ENCODE peak calls at places on chromosome 13, in seven cellular contexts. One of them, this sample, is unnamed.
A peak's percentile ranks its signal among the peaks of the same experiment; 100 is the strongest.

GRCh38 chr13:23619073-23619855 is 49.1 kb downstream of the TNFRSF19 start:
- DNase-seq in PC-3: no peak
- DNase-seq in GM23248: peak; percentile 24
- DNase-seq in hepatocyte: no peak
- DNase-seq in MM.1S: no peak
- DNase-seq in GM23338: no peak
- DNase-seq in HCT116: no peak
- DNase-seq in this sample: no peak

GRCh38 chr13:41017153-41017552 is 2.0 kb downstream of the ELF1 start:
- DNase-seq in PC-3: no peak
- DNase-seq in GM23248: no peak
- DNase-seq in hepatocyte: peak; percentile 26
- DNase-seq in MM.1S: peak; percentile 36
- DNase-seq in GM23338: no peak
- DNase-seq in HCT116: no peak
- DNase-seq in this sample: no peak

GRCh38 chr13:53137777-53138176 is 109.2 kb downstream of the OLFM4 start:
- DNase-seq in PC-3: peak; percentile 4
- DNase-seq in GM23248: peak; percentile 80
- DNase-seq in hepatocyte: peak; percentile 63
- DNase-seq in MM.1S: no peak
- DNase-seq in GM23338: no peak
- DNase-seq in HCT116: no peak
- DNase-seq in this sample: no peak

GRCh38 chr13:20860844-20861243 is 41.7 kb downstream of the XPO4 start:
- DNase-seq in PC-3: no peak
- DNase-seq in GM23248: no peak
- DNase-seq in hepatocyte: no peak
- DNase-seq in MM.1S: no peak
- DNase-seq in GM23338: no peak
- DNase-seq in HCT116: no peak
- DNase-seq in this sample: no peak

GRCh38 chr13:92175330-92175729 is 776.9 kb downstream of the GPC5 start:
- DNase-seq in PC-3: peak; percentile 43
- DNase-seq in GM23248: peak; percentile 56
- DNase-seq in hepatocyte: peak; percentile 81
- DNase-seq in MM.1S: peak; percentile 74
- DNase-seq in GM23338: peak; percentile 67
- DNase-seq in HCT116: no peak
- DNase-seq in this sample: no peak

GRCh38 chr13:33862006-33862405 is 44.1 kb downstream of the RFC3 start:
- DNase-seq in PC-3: no peak
- DNase-seq in GM23248: no peak
- DNase-seq in hepatocyte: no peak
- DNase-seq in MM.1S: no peak
- DNase-seq in GM23338: no peak
- DNase-seq in HCT116: no peak
- DNase-seq in this sample: no peak

GRCh38 chr13:54511356-54511755 is 1482.7 kb downstream of the OLFM4 start:
- DNase-seq in PC-3: no peak
- DNase-seq in GM23248: no peak
- DNase-seq in hepatocyte: peak; percentile 7
- DNase-seq in MM.1S: no peak
- DNase-seq in GM23338: peak; percentile 9
- DNase-seq in HCT116: no peak
- DNase-seq in this sample: no peak

GRCh38 chr13:99976502-99977115 is 5.0 kb upstream of the ZIC2 start:
- DNase-seq in PC-3: no peak
- DNase-seq in GM23248: no peak
- DNase-seq in hepatocyte: no peak
- DNase-seq in MM.1S: no peak
- DNase-seq in GM23338: no peak
- DNase-seq in HCT116: no peak
- DNase-seq in this sample: no peak

GRCh38 chr13:98972627-98973026 is 5.2 kb downstream of the DOCK9 start:
- DNase-seq in PC-3: peak; percentile 78
- DNase-seq in GM23248: peak; percentile 57
- DNase-seq in hepatocyte: no peak
- DNase-seq in MM.1S: no peak
- DNase-seq in GM23338: no peak
- DNase-seq in HCT116: peak; percentile 78
- DNase-seq in this sample: peak; percentile 99

GRCh38 chr13:100436099-100436498 is 152.5 kb downstream of the GGACT start:
- DNase-seq in PC-3: no peak
- DNase-seq in GM23248: no peak
- DNase-seq in hepatocyte: no peak
- DNase-seq in MM.1S: no peak
- DNase-seq in GM23338: no peak
- DNase-seq in HCT116: no peak
- DNase-seq in this sample: no peak

GRCh38 chr13:38620876-38621275 is 66.0 kb upstream of the FREM2 start:
- DNase-seq in PC-3: no peak
- DNase-seq in GM23248: no peak
- DNase-seq in hepatocyte: no peak
- DNase-seq in MM.1S: no peak
- DNase-seq in GM23338: no peak
- DNase-seq in HCT116: no peak
- DNase-seq in this sample: no peak

GRCh38 chr13:33275916-33276315 is 9.6 kb downstream of the STARD13 start:
- DNase-seq in PC-3: no peak
- DNase-seq in GM23248: peak; percentile 71
- DNase-seq in hepatocyte: no peak
- DNase-seq in MM.1S: no peak
- DNase-seq in GM23338: no peak
- DNase-seq in HCT116: no peak
- DNase-seq in this sample: no peak

GRCh38 chr13:76928456-76928855 is 19.9 kb upstream of the ACOD1 start:
- DNase-seq in PC-3: no peak
- DNase-seq in GM23248: peak; percentile 29
- DNase-seq in hepatocyte: peak; percentile 25
- DNase-seq in MM.1S: no peak
- DNase-seq in GM23338: no peak
- DNase-seq in HCT116: no peak
- DNase-seq in this sample: no peak

GRCh38 chr13:109789262-109789661 is 2.9 kb upstream of the IRS2 start:
- DNase-seq in PC-3: no peak
- DNase-seq in GM23248: no peak
- DNase-seq in hepatocyte: no peak
- DNase-seq in MM.1S: no peak
- DNase-seq in GM23338: no peak
- DNase-seq in HCT116: no peak
- DNase-seq in this sample: no peak

GRCh38 chr13:44050450-44051063 is 170.9 kb downstream of the LACC1 start:
- DNase-seq in PC-3: peak; percentile 62
- DNase-seq in GM23248: peak; percentile 62
- DNase-seq in hepatocyte: peak; percentile 30
- DNase-seq in MM.1S: peak; percentile 13
- DNase-seq in GM23338: peak; percentile 30
- DNase-seq in HCT116: peak; percentile 32
- DNase-seq in this sample: no peak

GRCh38 chr13:35470671-35471465 is 5.6 kb downstream of the MAB21L1 start:
- DNase-seq in PC-3: no peak
- DNase-seq in GM23248: peak; percentile 88
- DNase-seq in hepatocyte: peak; percentile 64
- DNase-seq in MM.1S: no peak
- DNase-seq in GM23338: peak; percentile 87
- DNase-seq in HCT116: no peak
- DNase-seq in this sample: peak; percentile 17

GRCh38 chr13:93279982-93280381 is 53.4 kb downstream of the GPC6 start:
- DNase-seq in PC-3: no peak
- DNase-seq in GM23248: no peak
- DNase-seq in hepatocyte: no peak
- DNase-seq in MM.1S: peak; percentile 16
- DNase-seq in GM23338: peak; percentile 28
- DNase-seq in HCT116: no peak
- DNase-seq in this sample: no peak

GRCh38 chr13:59318320-59318930 is 845.3 kb downstream of the DIAPH3 start:
- DNase-seq in PC-3: peak; percentile 65
- DNase-seq in GM23248: peak; percentile 61
- DNase-seq in hepatocyte: peak; percentile 87
- DNase-seq in MM.1S: peak; percentile 54
- DNase-seq in GM23338: peak; percentile 94
- DNase-seq in HCT116: peak; percentile 2
- DNase-seq in this sample: no peak

GRCh38 chr13:28531195-28531955 is 36.4 kb upstream of the FLT1 start:
- DNase-seq in PC-3: peak; percentile 8
- DNase-seq in GM23248: peak; percentile 64
- DNase-seq in hepatocyte: peak; percentile 44
- DNase-seq in MM.1S: no peak
- DNase-seq in GM23338: peak; percentile 89
- DNase-seq in HCT116: no peak
- DNase-seq in this sample: no peak

GRCh38 chr13:36965767-36966166 is 33.4 kb downstream of the ALG5 start:
- DNase-seq in PC-3: peak; percentile 85
- DNase-seq in GM23248: peak; percentile 93
- DNase-seq in hepatocyte: no peak
- DNase-seq in MM.1S: no peak
- DNase-seq in GM23338: no peak
- DNase-seq in HCT116: peak; percentile 15
- DNase-seq in this sample: peak; percentile 55

GRCh38 chr13:110957181-110957884 is 42.5 kb upstream of the ANKRD10 start:
- DNase-seq in PC-3: peak; percentile 24
- DNase-seq in GM23248: peak; percentile 38
- DNase-seq in hepatocyte: no peak
- DNase-seq in MM.1S: no peak
- DNase-seq in GM23338: peak; percentile 63
- DNase-seq in HCT116: peak; percentile 69
- DNase-seq in this sample: no peak

GRCh38 chr13:98214707-98215106 is 37.6 kb upstream of the RNF113B start:
- DNase-seq in PC-3: peak; percentile 84
- DNase-seq in GM23248: no peak
- DNase-seq in hepatocyte: peak; percentile 13
- DNase-seq in MM.1S: no peak
- DNase-seq in GM23338: no peak
- DNase-seq in HCT116: peak; percentile 6
- DNase-seq in this sample: peak; percentile 96

DNA sequence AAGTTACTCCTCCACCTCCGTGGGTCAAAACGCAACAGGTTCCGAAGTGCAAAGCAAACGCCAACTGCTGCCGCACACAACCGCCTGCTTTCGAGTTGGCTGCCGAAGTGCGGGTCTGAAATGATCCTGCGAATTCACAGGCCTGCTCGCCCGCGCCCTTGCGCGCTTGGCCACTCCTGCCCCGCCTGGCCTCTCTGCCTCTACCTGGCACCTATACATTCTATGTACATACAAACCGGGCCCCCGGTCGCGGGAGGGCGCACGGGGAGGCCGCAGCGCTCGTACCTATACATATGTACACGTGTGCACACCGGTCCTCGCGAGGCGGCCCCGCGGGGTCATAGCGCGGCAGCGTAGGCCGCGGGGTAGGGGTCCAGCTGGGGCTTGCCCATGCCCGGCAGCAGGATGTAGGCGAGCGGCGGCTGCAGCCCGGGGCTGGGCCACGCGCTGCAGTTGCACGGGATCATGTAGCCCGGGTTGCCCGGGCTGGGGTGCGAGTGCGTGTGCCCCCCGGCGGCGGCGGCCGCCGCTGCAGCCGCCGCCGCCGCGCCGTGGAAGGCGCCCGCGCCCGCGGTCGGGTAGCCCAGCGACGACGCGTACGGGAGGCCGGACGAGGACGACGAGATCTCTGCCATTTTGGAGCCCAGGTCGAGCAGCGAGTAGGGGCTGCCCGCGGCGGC is 1.3 kb downstream of the SOX21 start:
- DNase-seq in PC-3: peak; percentile 59
- DNase-seq in GM23248: peak; percentile 27
- DNase-seq in hepatocyte: peak; percentile 43
- DNase-seq in MM.1S: peak; percentile 35
- DNase-seq in GM23338: peak; percentile 62
- DNase-seq in HCT116: no peak
- DNase-seq in this sample: no peak
- TF ChIP-seq EZH2 in PC-3: no peak
- TF ChIP-seq EZH2 in GM23248: peak; percentile 85
- TF ChIP-seq EZH2 in hepatocyte: peak; percentile 1
- TF ChIP-seq EZH2 in MM.1S: no peak
- TF ChIP-seq EZH2 in GM23338: peak; percentile 69
- TF ChIP-seq EZH2 in HCT116: no peak
- TF ChIP-seq EZH2 in this sample: no peak

GRCh38 chr13:30103161-30103858 is 204.0 kb downstream of the KATNAL1 start:
- DNase-seq in PC-3: no peak
- DNase-seq in GM23248: no peak
- DNase-seq in hepatocyte: no peak
- DNase-seq in MM.1S: no peak
- DNase-seq in GM23338: no peak
- DNase-seq in HCT116: no peak
- DNase-seq in this sample: no peak

GRCh38 chr13:30107126-30107525 is 200.2 kb downstream of the KATNAL1 start:
- DNase-seq in PC-3: no peak
- DNase-seq in GM23248: no peak
- DNase-seq in hepatocyte: no peak
- DNase-seq in MM.1S: no peak
- DNase-seq in GM23338: no peak
- DNase-seq in HCT116: no peak
- DNase-seq in this sample: no peak

GRCh38 chr13:30108216-30108912 is 199.0 kb downstream of the KATNAL1 start:
- DNase-seq in PC-3: no peak
- DNase-seq in GM23248: no peak
- DNase-seq in hepatocyte: no peak
- DNase-seq in MM.1S: no peak
- DNase-seq in GM23338: no peak
- DNase-seq in HCT116: no peak
- DNase-seq in this sample: no peak

GRCh38 chr13:30107536-30108136 is 199.7 kb downstream of the KATNAL1 start:
- DNase-seq in PC-3: peak; percentile 55
- DNase-seq in GM23248: peak; percentile 83
- DNase-seq in hepatocyte: no peak
- DNase-seq in MM.1S: no peak
- DNase-seq in GM23338: no peak
- DNase-seq in HCT116: no peak
- DNase-seq in this sample: no peak

GRCh38 chr13:30105381-30105780 is 202.0 kb downstream of the KATNAL1 start:
- DNase-seq in PC-3: no peak
- DNase-seq in GM23248: no peak
- DNase-seq in hepatocyte: peak; percentile 53
- DNase-seq in MM.1S: no peak
- DNase-seq in GM23338: peak; percentile 41
- DNase-seq in HCT116: no peak
- DNase-seq in this sample: no peak
- H3K9me2 ChIP-seq in PC-3: no peaks in the 10 kb centered on the region
- H3K9me2 ChIP-seq in GM23248: no peaks in the 10 kb centered on the region
- H3K9me2 ChIP-seq in hepatocyte: no peaks in the 10 kb centered on the region
- H3K9me2 ChIP-seq in MM.1S: no peaks in the 10 kb centered on the region
- H3K9me2 ChIP-seq in GM23338: no peaks in the 10 kb centered on the region
- H3K9me2 ChIP-seq in HCT116: no peaks in the 10 kb centered on the region
- H3K9me2 ChIP-seq in this sample: no peaks in the 10 kb centered on the region

DNA sequence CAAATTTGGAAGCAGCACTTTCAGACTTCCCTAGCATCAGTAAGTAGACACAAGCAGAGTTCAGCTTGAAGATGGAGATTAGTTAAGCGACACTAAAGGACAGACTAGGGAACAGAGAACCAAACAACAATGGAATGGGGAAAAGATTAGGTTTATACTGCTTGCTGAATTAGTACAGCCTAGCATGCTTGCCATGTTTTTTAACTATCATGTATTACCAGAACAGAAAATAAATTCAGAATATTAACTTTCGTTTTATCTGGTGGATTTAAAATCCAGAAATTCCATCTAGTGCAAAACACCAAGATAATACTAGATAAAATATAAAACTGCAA is 451.5 kb upstream of the SLC10A2 start:
- DNase-seq in PC-3: no peak
- DNase-seq in GM23248: no peak
- DNase-seq in hepatocyte: no peak
- DNase-seq in MM.1S: no peak
- DNase-seq in GM23338: no peak
- DNase-seq in HCT116: no peak
- DNase-seq in this sample: no peak
- TF ChIP-seq EZH2 in PC-3: no peak
- TF ChIP-seq EZH2 in GM23248: no peak
- TF ChIP-seq EZH2 in hepatocyte: no peak
- TF ChIP-seq EZH2 in MM.1S: no peak
- TF ChIP-seq EZH2 in GM23338: no peak
- TF ChIP-seq EZH2 in HCT116: no peak
- TF ChIP-seq EZH2 in this sample: no peak

GRCh38 chr13:51837016-51837415 is 8.0 kb downstream of the TMEM272 start:
- DNase-seq in PC-3: no peak
- DNase-seq in GM23248: no peak
- DNase-seq in hepatocyte: no peak
- DNase-seq in MM.1S: no peak
- DNase-seq in GM23338: no peak
- DNase-seq in HCT116: no peak
- DNase-seq in this sample: no peak
- H3K9me2 ChIP-seq in PC-3: no peaks in the 10 kb centered on the region
- H3K9me2 ChIP-seq in GM23248: no peaks in the 10 kb centered on the region
- H3K9me2 ChIP-seq in hepatocyte: no peaks in the 10 kb centered on the region
- H3K9me2 ChIP-seq in MM.1S: no peaks in the 10 kb centered on the region
- H3K9me2 ChIP-seq in GM23338: no peaks in the 10 kb centered on the region
- H3K9me2 ChIP-seq in HCT116: no peaks in the 10 kb centered on the region
- H3K9me2 ChIP-seq in this sample: no peaks in the 10 kb centered on the region